ENCODE peak calls at places on chromosome 13, in seven cellular contexts. D is activated CD8-positive, alpha-beta T cell treated with anti-CD3 and anti-CD28 coated beads, Interleukin-2, amount 10 ng/mL, durations not matched to agents 7 days and 5 days; I is ascending aorta; Y is fibroblast of the conjunctiva; M is SW480; B is AG08396; A is stromal cell of bone marrow. L is an unnamed sample.
A peak's percentile ranks its signal among the peaks of the same experiment; 100 is the strongest.

GRCh38 chr13:42110410-42111155 is 62.1 kb downstream of the DGKH start:
- DNase-seq in Y (peak; percentile 68), B (peak; percentile 30), A (peak; percentile 54), I (no peak), D (peak; percentile 59), M (peak; percentile 69), L (peak; percentile 34)

GRCh38 chr13:46629811-46630413 is 76.9 kb downstream of the LRCH1 start:
- DNase-seq in D (no peak), M (no peak), Y (no peak), I (no peak), A (no peak), B (no peak), L (no peak)

GRCh38 chr13:79447141-79447540 is 33.8 kb upstream of the NDFIP2 start:
- DNase-seq in Y (no peak), M (no peak), A (no peak), B (no peak), I (no peak), D (no peak), L (no peak)

GRCh38 chr13:77514336-77514726 is 21.2 kb upstream of the SCEL start:
- DNase-seq in Y (no peak), I (no peak), A (no peak), B (no peak), D (no peak), M (no peak), L (no peak)

GRCh38 chr13:52033039-52033438 is 8.5 kb downstream of the UTP14C start:
- DNase-seq in M (no peak), B (no peak), I (no peak), D (no peak), Y (no peak), A (no peak), L (no peak)

GRCh38 chr13:83883061-83883523 is 818 bp upstream of the SLITRK1 start:
- DNase-seq in D (no peak), M (no peak), A (no peak), B (no peak), I (no peak), Y (no peak), L (no peak)

GRCh38 chr13:65679240-65679639 is 1550.9 kb downstream of the PCDH9 start:
- DNase-seq in Y (peak; percentile 20), D (no peak), M (no peak), B (no peak), A (peak; percentile 10), I (no peak), L (no peak)

GRCh38 chr13:36796052-36796451 is 23.0 kb upstream of the RFXAP start:
- DNase-seq in A (no peak), Y (no peak), D (no peak), M (no peak), B (no peak), I (no peak), L (no peak)

GRCh38 chr13:36665630-36666029 is 8.2 kb upstream of the SERTM1 start:
- DNase-seq in A (no peak), D (no peak), M (no peak), I (no peak), B (no peak), Y (no peak), L (no peak)

GRCh38 chr13:85509512-85509911 is 289.7 kb downstream of the SLITRK6 start:
- DNase-seq in D (no peak), A (no peak), B (peak; percentile 3), Y (no peak), I (no peak), M (no peak), L (no peak)